ENCODE peak calls at places on chromosomes 12 and 14, in eight cellular contexts. F is lower leg skin; U is effector memory CD4-positive, alpha-beta T cell; H is body of pancreas; G is A172; Z is T-helper 1 cell; J is neural crest cell; M is cardiac muscle cell. O is an unnamed sample.

GRCh38 chr12:15752780-15753179 is 36.4 kb downstream of the EPS8 start:
- DNase-seq in F (no peak), U (no peak), H (no peak), G (no peak), Z (no peak), J (no peak), M (peak; percentile 26), O (no peak)

GRCh38 chr12:94990222-94990621 is 13.3 kb downstream of the NDUFA12 start:
- DNase-seq in F (no peak), U (no peak), H (no peak), G (no peak), Z (no peak), J (no peak), M (no peak), O (no peak)

GRCh38 chr14:36300337-36300736 is 20.1 kb downstream of the MBIP start:
- DNase-seq in F (no peak), U (no peak), H (no peak), G (peak; percentile 3), Z (no peak), J (no peak), M (no peak), O (no peak)

GRCh38 chr12:8887285-8887715 is 27.0 kb upstream of the PHC1 start:
- DNase-seq in F (no peak), U (no peak), H (no peak), G (peak; percentile 7), Z (no peak), J (no peak), M (peak; percentile 15), O (no peak)

GRCh38 chr12:57575771-57576612 is 15.0 kb upstream of the PIP4K2C start:
- DNase-seq in F (no peak), U (no peak), H (no peak), G (no peak), Z (no peak), J (no peak), M (no peak), O (no peak)

GRCh38 chr14:76314521-76314951 is 61.4 kb upstream of the ESRRB start:
- DNase-seq in F (no peak), U (no peak), H (no peak), G (no peak), Z (no peak), J (no peak), M (no peak), O (no peak)

GRCh38 chr14:26935733-26936132 is 337.9 kb upstream of the NOVA1 start:
- DNase-seq in F (no peak), U (no peak), H (no peak), G (no peak), Z (no peak), J (no peak), M (no peak), O (no peak)

GRCh38 chr12:122159879-122160278 is 14.1 kb downstream of the IL31 start:
- DNase-seq in F (no peak), U (no peak), H (no peak), G (no peak), Z (no peak), J (no peak), M (no peak), O (no peak)

GRCh38 chr12:58419905-58420304 is 478.5 kb downstream of the ATP23 start:
- DNase-seq in F (no peak), U (no peak), H (no peak), G (no peak), Z (no peak), J (no peak), M (no peak), O (no peak)

GRCh38 chr12:29309320-29309902 is 71.6 kb downstream of the ERGIC2 start:
- DNase-seq in F (no peak), U (no peak), H (no peak), G (no peak), Z (no peak), J (no peak), M (peak; percentile 55), O (no peak)

GRCh38 chr12:22626429-22626828 is 1.5 kb downstream of the ETNK1 start:
- DNase-seq in F (no peak), U (no peak), H (no peak), G (peak; percentile 3), Z (no peak), J (no peak), M (peak; percentile 33), O (peak; percentile 37)

GRCh38 chr12:75599061-75599460 is 87.7 kb upstream of the KRR1 start:
- DNase-seq in F (no peak), U (no peak), H (no peak), G (no peak), Z (no peak), J (no peak), M (peak; percentile 24), O (no peak)

GRCh38 chr14:23446291-23446851 is 10.9 kb upstream of the MYH7 start:
- DNase-seq in F (no peak), U (no peak), H (no peak), G (no peak), Z (no peak), J (no peak), M (no peak), O (no peak)

GRCh38 chr14:73432124-73432523 is 26.2 kb downstream of the NUMB start:
- DNase-seq in F (no peak), U (no peak), H (no peak), G (no peak), Z (no peak), J (no peak), M (no peak), O (no peak)

GRCh38 chr14:48536318-48536717 is 860.9 kb upstream of the MDGA2 start:
- DNase-seq in F (no peak), U (no peak), H (no peak), G (peak; percentile 1), Z (no peak), J (no peak), M (no peak), O (no peak)

GRCh38 chr14:63388766-63389431 is 70.2 kb upstream of the GPHB5 start:
- DNase-seq in F (peak; percentile 32), U (no peak), H (peak; percentile 68), G (peak; percentile 14), Z (peak; percentile 13), J (peak; percentile 53), M (peak; percentile 76), O (peak; percentile 11)

GRCh38 chr12:4107436-4107878 is 166.1 kb upstream of the CCND2 start:
- DNase-seq in F (peak; percentile 41), U (peak; percentile 58), H (peak; percentile 26), G (peak; percentile 23), Z (peak; percentile 63), J (no peak), M (peak; percentile 61), O (peak; percentile 82)

GRCh38 chr12:3135522-3136461 is 58.6 kb downstream of the TSPAN9 start:
- DNase-seq in F (peak; percentile 37), U (peak; percentile 4), H (peak; percentile 36), G (peak; percentile 54), Z (no peak), J (peak; percentile 45), M (peak; percentile 86), O (peak; percentile 46)

GRCh38 chr12:121128908-121129704 is 3.6 kb upstream of the P2RX7 start:
- DNase-seq in F (peak; percentile 81), U (peak; percentile 68), H (peak; percentile 63), G (peak; percentile 82), Z (peak; percentile 69), J (peak; percentile 4), M (peak; percentile 79), O (peak; percentile 80)

GRCh38 chr14:105281354-105282097 is 19.3 kb downstream of the BRF1 start:
- DNase-seq in F (no peak), U (no peak), H (peak; percentile 50), G (no peak), Z (no peak), J (peak; percentile 40), M (peak; percentile 77), O (no peak)

GRCh38 chr12:127284870-127285431 is 982.0 kb upstream of the TMEM132C start:
- DNase-seq in F (peak; percentile 22), U (no peak), H (no peak), G (peak; percentile 83), Z (no peak), J (no peak), M (peak; percentile 67), O (no peak)

GRCh38 chr12:90801776-90802175 is 153.2 kb downstream of the CCER1 start:
- DNase-seq in F (no peak), U (no peak), H (no peak), G (peak; percentile 22), Z (no peak), J (no peak), M (peak; percentile 5), O (no peak)

GRCh38 chr14:100212476-100213333 is 26.2 kb upstream of the YY1 start:
- DNase-seq in F (no peak), U (no peak), H (no peak), G (no peak), Z (no peak), J (no peak), M (no peak), O (no peak)

GRCh38 chr12:5817246-5817645 is 127.8 kb downstream of the ANO2 start:
- DNase-seq in F (no peak), U (no peak), H (no peak), G (no peak), Z (no peak), J (no peak), M (no peak), O (no peak)

GRCh38 chr12:37543131-37543965 is 773.2 kb upstream of the ALG10B start:
- DNase-seq in F (no peak), U (no peak), H (no peak), G (no peak), Z (no peak), J (no peak), M (no peak), O (no peak)

GRCh38 chr12:42742691-42743090 is 153.1 kb upstream of the PRICKLE1 start:
- DNase-seq in F (no peak), U (no peak), H (no peak), G (no peak), Z (no peak), J (no peak), M (no peak), O (no peak)

GRCh38 chr12:56450241-56450640 is 1.0 kb upstream of the TIMELESS start:
- DNase-seq in F (no peak), U (no peak), H (no peak), G (no peak), Z (no peak), J (no peak), M (no peak), O (no peak)

GRCh38 chr14:34030864-34031263 is 80.0 kb upstream of the EGLN3 start:
- DNase-seq in F (peak; percentile 31), U (no peak), H (no peak), G (no peak), Z (no peak), J (no peak), M (peak; percentile 89), O (no peak)

GRCh38 chr12:68435816-68436215 is 103.7 kb upstream of the MDM1 start:
- DNase-seq in F (no peak), U (no peak), H (no peak), G (no peak), Z (no peak), J (no peak), M (peak; percentile 49), O (no peak)

GRCh38 chr12:77488041-77488620 is 342.6 kb upstream of the NAV3 start:
- DNase-seq in F (no peak), U (no peak), H (no peak), G (peak; percentile 8), Z (no peak), J (no peak), M (peak; percentile 16), O (no peak)

GRCh38 chr14:95398630-95399547 is 79.2 kb upstream of the CLMN start:
- DNase-seq in F (no peak), U (no peak), H (no peak), G (no peak), Z (no peak), J (no peak), M (no peak), O (no peak)

GRCh38 chr12:98894412-98895085 is 249.5 kb downstream of the APAF1 start:
- DNase-seq in F (no peak), U (no peak), H (no peak), G (no peak), Z (no peak), J (peak; percentile 45), M (peak; percentile 5), O (no peak)

GRCh38 chr14:71610797-71611196 is 321.4 kb upstream of the RGS6 start:
- DNase-seq in F (no peak), U (no peak), H (no peak), G (no peak), Z (no peak), J (no peak), M (no peak), O (no peak)